ENCODE peak calls at places on chromosomes 12 and 14, in eight cellular contexts. R is RWPE1, H is dorsolateral prefrontal cortex, A is A673, J is lower lobe of right lung, U is HFF-Myc, L is WERI-Rb-1, W is endothelial cell. D is an unnamed sample.

GRCh38 chr12:103887738-103888137 is 42.5 kb upstream of the HSP90B1 start:
- DNase-seq in L (no peak), U (no peak), R (no peak), A (no peak), W (no peak), J (no peak), H (no peak), D (no peak)

GRCh38 chr12:84636801-84637285 is 275.8 kb downstream of the SLC6A15 start:
- DNase-seq in A (no peak), H (no peak), L (no peak), W (no peak), U (peak), J (no peak), R (no peak), D (no peak)

GRCh38 chr12:6703631-6704030 is 3.0 kb upstream of the PIANP start:
- DNase-seq in J (no peak), L (peak), A (no peak), W (no peak), U (no peak), H (no peak), R (no peak), D (no peak)

GRCh38 chr12:67630373-67631088 is 18.0 kb upstream of the DYRK2 start:
- DNase-seq in H (peak), U (peak), R (no peak), J (peak), L (no peak), A (no peak), W (peak), D (no peak)

GRCh38 chr12:91098942-91099341 is 12.4 kb downstream of the LUM start:
- DNase-seq in A (no peak), W (no peak), R (no peak), U (peak), H (no peak), J (no peak), L (no peak), D (no peak)

GRCh38 chr12:14777271-14777670 is 26.0 kb downstream of the WBP11 start:
- DNase-seq in J (no peak), W (no peak), R (no peak), U (no peak), H (no peak), L (no peak), A (peak), D (no peak)

GRCh38 chr12:47841910-47842309 is 22.2 kb upstream of the HDAC7 start:
- DNase-seq in A (no peak), J (no peak), U (no peak), R (no peak), L (no peak), H (no peak), W (no peak), D (no peak)

GRCh38 chr14:61694039-61694438 is 1.3 kb upstream of the HIF1A start:
- DNase-seq in L (no peak), W (no peak), A (no peak), J (no peak), R (no peak), U (no peak), H (no peak), D (no peak)

GRCh38 chr12:94873368-94874085 is 130.0 kb downstream of the NDUFA12 start:
- DNase-seq in W (peak), J (no peak), H (no peak), L (peak), A (no peak), R (no peak), U (no peak), D (no peak)

GRCh38 chr14:49641697-49642129 is 6.7 kb upstream of the DNAAF2 start:
- DNase-seq in W (no peak), L (peak), H (peak), U (no peak), A (no peak), R (no peak), J (no peak), D (no peak)

GRCh38 chr12:442235-442884 is 17.4 kb upstream of the B4GALNT3 start:
- DNase-seq in L (peak), W (peak), A (peak), H (peak), R (peak), J (no peak), U (peak), D (peak)

GRCh38 chr12:40300490-40300889 is 75.7 kb downstream of the LRRK2 start:
- DNase-seq in A (no peak), L (no peak), J (no peak), R (no peak), H (no peak), W (no peak), U (no peak), D (no peak)

GRCh38 chr14:52598568-52598967 is 45.9 kb downstream of the GPR137C start:
- DNase-seq in L (no peak), H (no peak), W (no peak), A (no peak), U (no peak), R (no peak), J (no peak), D (no peak)

GRCh38 chr12:6333566-6333965 is 8.3 kb downstream of the TNFRSF1A start:
- DNase-seq in A (no peak), W (no peak), U (no peak), H (no peak), L (no peak), R (peak), J (no peak), D (no peak)

GRCh38 chr12:75483411-75483810 is 2.9 kb downstream of the GLIPR1 start:
- DNase-seq in U (no peak), H (no peak), W (no peak), R (no peak), L (no peak), J (no peak), A (no peak), D (no peak)

GRCh38 chr12:89529738-89530137 is 3.9 kb upstream of the POC1B start:
- DNase-seq in A (peak), R (peak), U (no peak), J (no peak), L (no peak), H (no peak), W (no peak), D (no peak)

DNA sequence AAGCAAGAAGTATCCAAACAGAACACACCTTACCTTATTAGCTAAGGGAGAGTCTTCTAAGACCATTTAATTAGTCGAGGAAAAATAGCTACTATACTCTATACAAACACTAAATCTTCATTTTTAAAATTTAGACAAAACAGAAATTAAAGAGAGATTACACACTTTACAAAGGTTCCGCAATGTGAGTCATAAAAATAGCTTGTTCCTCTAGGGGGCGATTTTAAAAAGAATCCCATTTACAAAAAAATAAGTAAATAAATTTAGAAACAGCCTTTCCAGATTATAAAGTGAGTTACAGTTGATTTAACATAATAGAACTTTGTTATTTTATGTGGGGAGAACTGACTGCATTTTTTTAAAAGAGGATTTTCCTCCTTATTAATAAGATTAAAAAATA is 201.6 kb downstream of the PAX9 start:
- DNase-seq in R (no peak), W (no peak), U (no peak), J (no peak), L (no peak), A (no peak), H (no peak), D (no peak)
- TF ChIP-seq CTCF in R (peak), W (peak), U (no peak), J (no peak), L (no peak), A (peak), H (no peak), D (no peak)

GRCh38 chr12:41566703-41567102 is 378.6 kb downstream of the PDZRN4 start:
- DNase-seq in J (no peak), W (no peak), L (no peak), R (no peak), U (no peak), A (no peak), H (no peak), D (no peak)

GRCh38 chr12:41563044-41563443 is 374.9 kb downstream of the PDZRN4 start:
- DNase-seq in J (no peak), A (no peak), W (no peak), R (no peak), H (no peak), L (no peak), U (no peak), D (no peak)

DNA sequence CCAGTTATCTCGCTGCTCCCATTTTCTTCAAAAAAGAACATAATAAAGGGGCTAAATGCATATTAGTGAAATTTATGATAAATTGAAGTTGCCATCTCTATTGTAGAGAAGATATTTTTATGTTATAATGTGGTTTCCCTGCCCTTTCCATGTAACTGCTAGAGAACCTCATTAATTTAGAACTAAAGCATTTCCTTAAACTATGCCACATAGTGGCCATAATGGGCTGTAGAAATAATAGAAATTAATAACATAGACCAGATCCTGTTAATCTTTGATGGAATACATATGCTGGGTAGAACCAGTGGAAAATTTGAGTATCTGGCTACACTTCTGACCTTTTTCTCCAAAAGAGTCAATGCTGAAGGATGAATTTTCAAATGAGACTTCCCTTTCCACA is 376.7 kb downstream of the PDZRN4 start:
- DNase-seq in A (no peak), H (no peak), J (no peak), L (no peak), U (no peak), W (no peak), R (no peak), D (no peak)
- TF ChIP-seq CTCF in A (peak), H (no peak), J (no peak), L (no peak), U (no peak), W (no peak), R (no peak), D (no peak)

GRCh38 chr14:93023039-93023438 is 92.7 kb downstream of the ITPK1 start:
- DNase-seq in J (no peak), L (peak), R (no peak), A (peak), H (peak), U (no peak), W (no peak), D (no peak)
- TF ChIP-seq CTCF in J (no peak), L (no peak), R (no peak), A (no peak), H (peak), U (no peak), W (no peak), D (no peak)

DNA sequence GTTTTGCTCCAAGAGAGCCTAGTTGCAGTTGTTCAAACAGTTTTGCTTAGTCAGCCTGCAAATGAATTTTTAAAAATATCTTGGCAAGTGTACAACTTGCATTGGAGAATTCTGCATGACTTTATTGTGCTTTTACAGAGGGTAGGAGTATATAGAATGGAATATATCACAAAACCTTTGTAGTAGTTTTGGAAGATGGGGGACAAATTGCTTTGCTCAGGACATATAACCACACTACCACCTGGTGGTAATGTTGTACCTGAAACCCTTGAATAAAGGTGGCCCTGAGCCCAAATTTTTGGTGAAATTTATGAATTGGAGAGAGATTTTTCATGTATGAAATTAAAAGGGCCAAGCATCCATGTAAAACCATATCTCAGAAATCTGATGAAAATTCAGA is 645.2 kb downstream of the MED13L start:
- DNase-seq in A (no peak), J (no peak), W (no peak), R (peak), H (no peak), L (no peak), U (no peak), D (no peak)
- TF ChIP-seq CTCF in A (no peak), J (no peak), W (peak), R (peak), H (peak), L (no peak), U (peak), D (peak)

DNA sequence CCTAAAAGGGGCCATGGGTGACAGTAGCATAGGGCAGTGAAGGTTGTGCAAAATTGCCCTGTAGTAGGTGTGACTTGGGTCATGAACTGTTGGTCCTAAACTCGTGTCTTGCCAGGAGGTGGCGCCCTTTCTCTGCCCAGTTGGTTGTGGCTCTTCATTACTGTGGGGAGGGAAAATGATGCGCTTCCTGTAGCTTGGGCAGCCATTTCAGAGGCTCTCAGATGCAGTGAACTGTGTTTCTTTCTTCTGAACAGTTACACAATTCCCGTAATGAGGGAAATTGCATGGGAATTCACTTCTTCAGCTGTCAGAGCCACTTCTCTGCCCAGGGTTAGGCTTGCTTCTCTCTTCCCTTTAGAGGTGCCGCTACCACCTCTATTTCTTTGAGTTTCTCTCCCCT is 148.1 kb upstream of the NRXN3 start:
- DNase-seq in U (peak), A (peak), H (peak), J (peak), R (peak), W (peak), L (peak), D (peak)
- TF ChIP-seq CTCF in U (peak), A (peak), H (peak), J (peak), R (peak), W (peak), L (peak), D (peak)

DNA sequence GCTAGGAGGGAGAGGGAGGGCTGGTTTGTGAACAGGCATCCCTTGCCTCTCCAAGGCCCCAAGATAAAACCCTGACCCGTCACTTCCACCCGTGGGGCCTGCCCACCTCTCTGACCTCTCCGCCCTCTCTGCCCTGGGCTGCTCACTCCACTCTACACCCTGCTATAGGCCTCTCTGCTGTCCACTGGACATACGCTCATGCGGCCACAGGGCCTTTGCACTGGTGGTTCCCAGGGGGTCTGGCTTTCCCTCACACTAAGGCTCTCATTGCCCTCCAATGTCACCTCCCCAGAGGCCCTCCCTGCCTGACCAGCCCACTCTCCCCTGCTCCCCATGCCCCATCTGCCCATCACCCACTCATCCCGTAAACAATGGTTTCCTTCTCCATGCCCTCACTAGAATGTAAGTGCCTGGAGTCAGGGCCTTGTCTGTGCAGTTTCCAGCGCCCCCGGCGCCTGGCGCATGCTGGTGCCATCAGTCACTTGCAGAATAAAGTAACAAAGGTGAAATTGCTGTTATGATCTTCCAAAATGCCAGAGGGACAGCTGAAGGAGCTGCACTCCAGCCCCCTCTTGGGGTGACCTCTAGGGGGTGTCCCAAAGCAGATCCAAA is 73.6 kb downstream of the RFLNA start:
- DNase-seq in U (no peak), L (no peak), A (no peak), W (no peak), J (no peak), R (no peak), H (peak), D (no peak)
- TF ChIP-seq CTCF in U (no peak), L (no peak), A (peak), W (no peak), J (no peak), R (no peak), H (no peak), D (no peak)

GRCh38 chr14:77278461-77279230 is 7.6 kb upstream of the NGB start:
- DNase-seq in L (no peak), R (no peak), U (no peak), H (no peak), J (no peak), A (no peak), W (no peak), D (no peak)
- TF ChIP-seq CTCF in L (peak), R (no peak), U (peak), H (no peak), J (no peak), A (no peak), W (no peak), D (no peak)

GRCh38 chr14:99616832-99617488 is 13.0 kb upstream of the CCDC85C start:
- DNase-seq in R (no peak), W (no peak), A (no peak), U (no peak), H (no peak), L (peak), J (no peak), D (no peak)
- TF ChIP-seq CTCF in R (no peak), W (no peak), A (no peak), U (no peak), H (no peak), L (no peak), J (no peak), D (no peak)

GRCh38 chr14:99609245-99610117 is 5.5 kb upstream of the CCDC85C start:
- DNase-seq in A (no peak), U (no peak), J (no peak), H (no peak), L (peak), R (no peak), W (no peak), D (no peak)
- TF ChIP-seq CTCF in A (no peak), U (peak), J (peak), H (no peak), L (no peak), R (peak), W (no peak), D (no peak)

D was measured in progenitor cell of endocrine pancreas.